ENCODE peak calls at places on chromosomes 12 and 14, in seven cellular contexts. L, Z, E, M, T, A and U are unnamed samples. For H3K9me3 and H3K36me3, the result is how much of the 10 kb centered on the place peaks cover.

GRCh38 chr12:122203968-122204828 is 689 bp downstream of the B3GNT4 start:
- DNase-seq in L (no peak), Z (no peak), E (no peak), M (no peak), T (no peak), A (no peak), U (no peak)

GRCh38 chr12:94545937-94546771 is 86.5 kb upstream of the CEP83 start:
- DNase-seq in L (no peak), Z (peak), E (peak), M (peak), T (peak), A (peak), U (peak)

GRCh38 chr12:91952916-91953315 is 192.7 kb downstream of the BTG1 start:
- DNase-seq in L (no peak), Z (no peak), E (peak), M (no peak), T (no peak), A (peak), U (peak)

GRCh38 chr14:57245941-57246340 is 22.8 kb downstream of the EXOC5 start:
- DNase-seq in L (no peak), Z (no peak), E (no peak), M (no peak), T (no peak), A (no peak), U (no peak)

GRCh38 chr14:57831981-57832380 is 33.9 kb downstream of the SLC35F4 start:
- DNase-seq in L (no peak), Z (no peak), E (no peak), M (no peak), T (no peak), A (peak), U (no peak)

GRCh38 chr12:49327887-49328286 is 4.8 kb downstream of the TROAP start:
- DNase-seq in L (no peak), Z (no peak), E (no peak), M (no peak), T (no peak), A (no peak), U (no peak)

GRCh38 chr14:59511916-59512530 is 27.7 kb downstream of the JKAMP start:
- DNase-seq in L (no peak), Z (no peak), E (no peak), M (no peak), T (no peak), A (no peak), U (peak)

GRCh38 chr12:119594399-119594730 is 791 bp downstream of the TMEM233 start:
- DNase-seq in L (peak), Z (no peak), E (no peak), M (no peak), T (no peak), A (no peak), U (no peak)

GRCh38 chr12:51631591-51631990 is 40.6 kb downstream of the SCN8A start:
- DNase-seq in L (no peak), Z (no peak), E (no peak), M (peak), T (no peak), A (peak), U (peak)

GRCh38 chr14:49892301-49892635 is 614 bp upstream of the ARF6 start:
- DNase-seq in L (no peak), Z (no peak), E (peak), M (peak), T (peak), A (peak), U (peak)

GRCh38 chr12:107351716-107352115 is 258.4 kb upstream of the CRY1 start:
- DNase-seq in L (no peak), Z (no peak), E (no peak), M (no peak), T (no peak), A (no peak), U (peak)

GRCh38 chr12:31591308-31591901 is 469 bp upstream of the DENND5B start:
- DNase-seq in L (no peak), Z (peak), E (peak), M (peak), T (peak), A (peak), U (peak)

GRCh38 chr12:107225626-107226025 is 132.3 kb upstream of the CRY1 start:
- DNase-seq in L (no peak), Z (no peak), E (no peak), M (peak), T (no peak), A (no peak), U (peak)

GRCh38 chr12:20463920-20464524 is 95.7 kb downstream of the PDE3A start:
- DNase-seq in L (no peak), Z (no peak), E (no peak), M (peak), T (no peak), A (peak), U (peak)

GRCh38 chr12:93080452-93080851 is 151.4 kb upstream of the EEA1 start:
- DNase-seq in L (no peak), Z (no peak), E (no peak), M (no peak), T (no peak), A (no peak), U (no peak)

GRCh38 chr14:99663716-99664635 is 19.0 kb downstream of the HHIPL1 start:
- DNase-seq in L (peak), Z (peak), E (no peak), M (no peak), T (no peak), A (no peak), U (no peak)

GRCh38 chr12:509494-509893 is 49.8 kb downstream of the B4GALNT3 start:
- DNase-seq in L (no peak), Z (no peak), E (no peak), M (no peak), T (no peak), A (no peak), U (peak)

GRCh38 chr14:103613517-103613916 is 15.5 kb upstream of the KLC1 start:
- DNase-seq in L (no peak), Z (no peak), E (no peak), M (peak), T (no peak), A (no peak), U (no peak)

GRCh38 chr12:29149691-29150382 is 759 bp downstream of the FAR2 start:
- DNase-seq in L (no peak), Z (no peak), E (no peak), M (no peak), T (peak), A (no peak), U (no peak)

GRCh38 chr14:26414103-26414502 is 183.7 kb downstream of the NOVA1 start:
- DNase-seq in L (no peak), Z (no peak), E (no peak), M (no peak), T (no peak), A (no peak), U (no peak)

GRCh38 chr12:57175428-57176138 is 28.2 kb upstream of the LRP1-AS start:
- DNase-seq in L (peak), Z (peak), E (peak), M (peak), T (peak), A (peak), U (peak)

GRCh38 chr12:7113389-7113871 is 4.4 kb upstream of the C1RL start:
- DNase-seq in L (no peak), Z (peak), E (no peak), M (peak), T (no peak), A (peak), U (peak)

GRCh38 chr12:114952573-114953196 is 268.7 kb upstream of the TBX3 start:
- DNase-seq in L (peak), Z (no peak), E (no peak), M (peak), T (peak), A (peak), U (no peak)

GRCh38 chr12:69007166-69007857 is 74.3 kb upstream of the CPM start:
- DNase-seq in L (no peak), Z (no peak), E (peak), M (peak), T (no peak), A (peak), U (peak)

GRCh38 chr12:28540324-28540714 is 350.1 kb downstream of the CCDC91 start:
- DNase-seq in L (no peak), Z (no peak), E (no peak), M (no peak), T (no peak), A (no peak), U (no peak)

GRCh38 chr12:29711381-29711780 is 72.4 kb downstream of the TMTC1 start:
- DNase-seq in L (no peak), Z (no peak), E (no peak), M (peak), T (no peak), A (no peak), U (no peak)

GRCh38 chr14:33505963-33506329 is 444.9 kb downstream of the EGLN3 start:
- DNase-seq in L (no peak), Z (no peak), E (no peak), M (no peak), T (no peak), A (no peak), U (peak)

GRCh38 chr12:48767047-48767446 is 21.8 kb downstream of the ADCY6 start:
- DNase-seq in L (peak), Z (no peak), E (no peak), M (no peak), T (peak), A (no peak), U (no peak)

GRCh38 chr14:57389646-57390036 is 745 bp upstream of the NAA30 start:
- DNase-seq in L (no peak), Z (no peak), E (peak), M (no peak), T (no peak), A (peak), U (no peak)

GRCh38 chr12:65121049-65121955 is at the start of gene WIF1:
- DNase-seq in L (peak), Z (peak), E (peak), M (peak), T (peak), A (peak), U (peak)

GRCh38 chr14:30240685-30241084 is 313.0 kb upstream of the PRKD1 start:
- DNase-seq in L (no peak), Z (no peak), E (no peak), M (peak), T (no peak), A (no peak), U (no peak)

GRCh38 chr12:2051700-2052625 is 824 bp upstream of the CACNA1C start:
- DNase-seq in L (no peak), Z (no peak), E (no peak), M (no peak), T (no peak), A (peak), U (no peak)

DNA sequence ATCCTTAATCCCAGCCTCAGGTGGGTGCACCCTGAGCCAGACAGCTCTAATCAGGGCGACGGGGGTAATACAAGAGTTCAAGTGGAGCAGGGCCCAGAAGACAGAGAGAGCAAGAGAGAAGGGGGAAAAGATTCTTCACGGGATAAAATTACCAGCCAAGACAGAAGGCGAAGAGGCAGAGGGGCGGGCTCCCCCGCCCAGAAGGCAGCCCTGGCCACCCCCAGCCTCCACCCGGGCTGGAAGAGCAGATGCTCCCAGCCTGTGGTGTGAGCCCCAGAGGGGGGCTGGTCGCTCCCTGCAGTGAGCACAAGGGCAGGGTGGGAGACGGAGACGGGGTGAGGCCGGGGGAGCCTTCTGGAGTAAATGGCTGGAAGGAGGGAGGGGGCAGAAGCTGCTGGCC is 1035.6 kb downstream of the VRK1 start:
- DNase-seq in L (no peak), Z (no peak), E (no peak), M (no peak), T (no peak), A (no peak), U (no peak)
- H3K9me3 ChIP-seq in L (under half), Z (under half), E (under half), M (under half), T (under half), A (under half), U (under half)

DNA sequence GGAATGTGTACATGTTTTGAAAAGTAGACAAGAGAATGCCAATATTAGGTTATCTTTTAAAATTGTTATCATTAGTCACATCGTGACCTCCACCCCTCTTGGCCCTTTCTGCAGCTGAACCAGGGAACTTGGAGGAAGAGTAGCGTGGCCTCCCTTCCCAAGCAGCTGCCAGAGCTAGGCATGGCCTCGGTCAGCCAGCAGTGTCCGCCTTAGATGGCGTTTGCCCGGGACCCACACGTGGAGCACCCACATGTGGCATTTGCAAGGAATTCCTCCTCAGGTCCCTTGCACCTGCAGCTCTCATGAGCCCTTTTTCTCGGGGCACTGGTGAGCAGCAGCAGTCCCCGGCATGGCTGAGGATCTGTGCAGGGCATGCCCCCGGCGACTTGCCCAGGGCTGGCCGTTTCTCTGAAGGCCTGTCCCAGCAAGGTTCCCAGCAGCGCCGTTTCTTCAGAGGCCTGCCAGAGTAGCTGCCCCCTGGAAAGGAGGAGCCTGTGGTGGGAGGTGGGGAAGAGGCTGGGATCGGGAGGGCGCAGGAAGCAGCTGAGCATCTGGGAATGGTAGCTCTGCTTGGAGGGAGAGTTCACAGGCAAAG is 10.8 kb downstream of the JDP2 start:
- DNase-seq in L (no peak), Z (no peak), E (no peak), M (no peak), T (no peak), A (no peak), U (no peak)
- H3K36me3 ChIP-seq in L (under half), Z (under half), E (under half), M (under half), T (under half), A (under half), U (under half)

DNA sequence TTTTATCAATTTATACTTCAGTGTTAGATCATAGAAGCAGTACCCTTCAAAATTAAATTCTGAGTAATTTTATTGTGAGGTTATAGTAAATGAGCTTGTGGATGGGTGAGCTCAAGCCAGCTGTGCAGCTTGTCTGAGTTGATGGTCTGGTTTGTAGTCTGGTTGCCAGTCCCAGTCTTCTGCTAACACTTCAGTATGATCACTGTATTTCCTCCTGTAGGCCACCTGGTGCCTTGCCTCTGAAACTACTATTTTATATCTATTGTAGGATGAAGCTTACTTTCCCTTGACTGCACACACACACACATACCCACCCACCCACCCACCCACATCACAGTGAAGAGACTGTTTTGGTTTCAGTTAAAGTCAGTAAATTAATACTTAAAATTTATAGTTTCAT is 496.4 kb downstream of the PCNX1 start:
- DNase-seq in L (no peak), Z (no peak), E (no peak), M (peak), T (no peak), A (no peak), U (peak)
- TF ChIP-seq CTCF in L (no peak), Z (peak), E (no peak), M (no peak), T (no peak), A (no peak), U (peak)

DNA sequence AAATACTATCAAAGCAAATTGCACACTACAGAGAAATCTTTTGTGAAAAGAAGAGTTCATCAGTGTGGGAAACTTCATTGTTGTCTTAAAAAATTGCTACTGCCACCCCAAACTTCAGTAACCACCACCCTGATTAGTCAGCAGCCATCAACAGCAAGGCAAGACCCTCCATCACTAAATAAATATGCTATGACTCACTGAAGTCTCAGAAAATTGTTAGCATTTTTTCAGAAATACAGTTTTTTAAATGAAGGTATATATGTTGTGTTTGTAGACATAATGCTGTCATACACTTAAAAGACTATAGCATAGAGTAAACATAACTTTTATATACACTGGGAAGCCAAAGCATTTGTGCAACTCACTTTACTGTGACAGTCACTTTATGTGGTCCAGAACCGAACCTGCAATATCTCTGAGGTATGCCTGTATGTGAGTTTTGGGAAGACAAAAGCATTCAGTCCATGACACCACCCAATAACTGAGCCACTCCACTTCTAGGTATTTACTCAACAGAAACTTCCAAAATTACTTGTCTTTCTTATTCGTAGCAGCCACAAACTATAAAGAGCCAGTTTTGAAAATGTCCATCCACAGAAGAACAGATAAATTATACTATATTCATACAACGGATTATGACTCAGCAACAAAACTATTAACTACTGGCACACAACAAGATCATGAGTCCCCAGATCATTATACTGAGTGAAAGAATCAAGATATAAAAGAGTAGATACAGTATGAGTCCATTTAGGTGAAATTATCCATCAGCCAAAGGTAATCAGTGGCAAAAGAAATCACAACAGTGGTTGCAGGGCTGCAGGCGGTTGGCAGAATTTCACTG is 649.6 kb downstream of the BCL11B start:
- DNase-seq in L (no peak), Z (no peak), E (no peak), M (no peak), T (no peak), A (no peak), U (peak)
- H3K9me3 ChIP-seq in L (under half), Z (under half), E (under half), M (under half), T (under half), A (under half), U (under half)

DNA sequence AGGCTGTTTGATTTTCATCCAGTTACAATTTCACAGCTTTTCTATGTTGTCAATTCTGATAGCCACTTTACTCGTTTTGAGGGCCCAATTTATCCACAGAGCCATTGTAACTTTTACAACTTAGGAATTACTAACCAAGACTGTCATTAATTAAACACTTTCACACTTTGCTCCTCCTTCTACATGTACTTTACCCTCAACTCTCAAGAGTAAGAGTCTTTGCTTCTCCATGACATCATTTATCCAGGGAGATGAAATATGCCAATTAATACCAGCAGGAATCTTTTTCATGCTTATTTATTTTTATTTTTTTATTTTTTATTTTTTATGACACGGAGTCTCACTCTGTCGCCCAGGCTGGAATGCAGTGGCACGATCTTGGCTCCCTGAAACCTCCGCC is 13.5 kb downstream of the SLIRP start:
- DNase-seq in L (no peak), Z (no peak), E (no peak), M (no peak), T (no peak), A (no peak), U (no peak)
- H3K36me3 ChIP-seq in L (under half), Z (under half), E (under half), M (under half), T (half or more), A (under half), U (half or more)

GRCh38 chr12:59075968-59076367 is 155.7 kb upstream of the LRIG3 start:
- DNase-seq in L (no peak), Z (no peak), E (no peak), M (no peak), T (no peak), A (no peak), U (no peak)
- TF ChIP-seq CTCF in L (no peak), Z (no peak), E (no peak), M (no peak), T (no peak), A (no peak), U (no peak)

DNA sequence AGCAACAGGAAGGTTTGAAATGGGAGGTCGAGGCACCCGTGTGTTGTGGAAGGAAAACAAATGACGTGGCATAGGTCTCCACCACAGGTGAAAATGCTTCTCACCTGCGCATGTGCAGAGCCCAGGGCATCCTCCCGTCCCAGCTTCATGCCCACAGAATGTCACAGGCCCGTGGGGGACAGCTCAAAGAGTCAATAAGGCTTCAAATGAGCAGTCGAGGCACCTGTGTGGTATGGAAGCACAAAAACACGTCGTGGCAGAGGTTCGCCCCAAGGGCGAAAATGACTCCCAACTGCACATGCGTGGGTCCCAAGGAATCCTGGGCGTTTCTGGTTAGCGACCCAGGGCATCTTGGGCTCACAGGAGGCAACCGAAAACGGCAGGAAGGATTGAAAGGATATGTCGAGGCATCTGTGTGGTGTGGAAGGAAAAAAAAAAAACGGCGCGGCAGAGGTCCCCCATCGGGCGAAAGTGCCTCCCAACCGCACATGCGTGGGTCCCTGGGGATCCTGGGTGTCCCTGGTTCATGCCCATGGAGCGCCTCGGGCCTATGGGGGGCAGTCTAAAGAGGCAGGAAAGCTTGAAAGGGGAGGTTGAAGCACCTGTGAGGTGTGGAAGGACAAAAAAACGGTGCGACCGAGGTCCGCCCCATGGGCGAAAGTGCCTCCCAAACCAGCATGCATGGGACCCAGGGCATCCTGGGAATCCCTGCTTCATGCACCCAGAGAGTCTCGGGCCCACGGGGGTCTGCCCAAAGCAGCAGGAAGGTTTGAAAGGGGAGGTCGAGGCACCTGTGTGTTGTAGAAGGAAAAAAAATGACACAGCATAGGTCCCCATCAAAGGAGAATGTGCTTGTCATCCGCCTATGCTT is 578.5 kb downstream of the ALG10 start:
- DNase-seq in L (peak), Z (peak), E (no peak), M (no peak), T (peak), A (no peak), U (no peak)
- H3K9me3 ChIP-seq in L (under half), Z (under half), E (under half), M (under half), T (under half), A (under half), U (under half)